ENCODE peak calls at places on chromosomes 5 and 9, in five cellular contexts. V, H, C, N and K are unnamed samples. For H3K27me3 and H3K36me3, the result is how much of the 10 kb centered on the place peaks cover.

GRCh38 chr5:36870399-36871040 is 6.0 kb upstream of the NIPBL start:
- DNase-seq in H (no peak), C (no peak), N (peak), V (peak), K (no peak)

GRCh38 chr9:71506821-71507220 is 261.5 kb downstream of the CEMIP2 start:
- DNase-seq in V (peak), N (peak), H (no peak), C (no peak), K (no peak)

GRCh38 chr5:133049726-133050048 is 2.1 kb upstream of the HSPA4 start:
- DNase-seq in V (no peak), N (no peak), H (no peak), C (no peak), K (no peak)

GRCh38 chr5:90134892-90135291 is 274.7 kb downstream of the CETN3 start:
- DNase-seq in H (no peak), N (peak), C (no peak), V (peak), K (no peak)

GRCh38 chr5:143678148-143678906 is 133.6 kb upstream of the HMHB1 start:
- DNase-seq in H (no peak), V (no peak), N (no peak), C (no peak), K (no peak)

GRCh38 chr5:125756456-125756855 is 666.8 kb upstream of the GRAMD2B start:
- DNase-seq in N (peak), H (no peak), C (no peak), V (peak), K (no peak)

GRCh38 chr5:173459225-173459624 is 131.0 kb upstream of the STC2 start:
- DNase-seq in C (peak), V (no peak), H (no peak), N (peak), K (no peak)

GRCh38 chr9:1222511-1222910 is 172.4 kb downstream of the DMRT2 start:
- DNase-seq in N (no peak), H (no peak), C (no peak), V (no peak), K (no peak)

GRCh38 chr5:75368391-75368790 is 31.4 kb downstream of the HMGCR start:
- DNase-seq in C (no peak), H (no peak), N (peak), V (no peak), K (no peak)

GRCh38 chr5:65924366-65925093 is 1.8 kb upstream of the ERBIN start:
- DNase-seq in V (no peak), C (no peak), H (no peak), N (no peak), K (no peak)

GRCh38 chr9:90936380-90936779 is 134.8 kb downstream of the SYK start:
- DNase-seq in C (no peak), V (no peak), N (no peak), H (no peak), K (no peak)

GRCh38 chr9:81596671-81597426 is 92.5 kb downstream of the TLE1 start:
- DNase-seq in V (no peak), C (no peak), N (peak), H (peak), K (no peak)

GRCh38 chr9:114894801-114895433 is 35.5 kb downstream of the TNFSF8 start:
- DNase-seq in N (peak), V (peak), H (peak), C (peak), K (no peak)

GRCh38 chr5:163434410-163434866 is 3.0 kb upstream of the CCNG1 start:
- DNase-seq in C (no peak), H (no peak), V (no peak), N (peak), K (peak)

GRCh38 chr5:149141224-149141956 is at the start of gene ABLIM3:
- DNase-seq in H (peak), V (peak), N (peak), C (no peak), K (peak)

GRCh38 chr9:3750311-3750710 is 224.5 kb upstream of the RFX3 start:
- DNase-seq in C (no peak), H (no peak), N (no peak), V (no peak), K (no peak)

GRCh38 chr9:3912260-3912659 is 386.5 kb upstream of the RFX3 start:
- DNase-seq in V (peak), C (no peak), N (peak), H (no peak), K (no peak)

GRCh38 chr5:73387630-73388370 is 60.8 kb downstream of the FOXD1 start:
- DNase-seq in C (no peak), H (no peak), V (no peak), N (no peak), K (no peak)

GRCh38 chr5:71475788-71476384 is 20.4 kb downstream of the BDP1 start:
- DNase-seq in H (no peak), C (no peak), N (peak), V (peak), K (no peak)

GRCh38 chr5:1277331-1277730 is 17.5 kb downstream of the TERT start:
- DNase-seq in C (no peak), H (no peak), V (no peak), N (no peak), K (no peak)

GRCh38 chr9:17776735-17777134 is 197.9 kb downstream of the SH3GL2 start:
- DNase-seq in N (peak), C (no peak), V (no peak), H (no peak), K (no peak)

GRCh38 chr5:159874308-159874707 is 42.0 kb upstream of the ADRA1B start:
- DNase-seq in V (no peak), C (no peak), H (no peak), N (no peak), K (no peak)

GRCh38 chr9:132241840-132242620 is 80.2 kb downstream of the NTNG2 start:
- DNase-seq in H (no peak), V (no peak), C (no peak), N (peak), K (no peak)

GRCh38 chr9:133133680-133134418 is 12.8 kb upstream of the RALGDS start:
- DNase-seq in C (peak), V (peak), N (peak), H (peak), K (peak)

GRCh38 chr9:38486837-38487236 is 62.6 kb upstream of the IGFBPL1 start:
- DNase-seq in N (no peak), H (peak), C (no peak), V (no peak), K (no peak)

GRCh38 chr9:74800226-74800625 is 87.5 kb downstream of the TRPM6 start:
- DNase-seq in N (no peak), V (no peak), H (no peak), C (peak), K (no peak)

GRCh38 chr5:58149345-58149744 is 310.5 kb downstream of the PLK2 start:
- DNase-seq in C (no peak), H (no peak), N (no peak), V (peak), K (no peak)

GRCh38 chr9:89493671-89494070 is 4.2 kb downstream of the SEMA4D start:
- DNase-seq in N (no peak), H (no peak), C (no peak), V (no peak), K (no peak)

GRCh38 chr5:150783422-150783928 is 4.9 kb downstream of the SMIM3 start:
- DNase-seq in H (peak), N (peak), C (no peak), V (peak), K (peak)

GRCh38 chr9:127918201-127919107 is 1.6 kb upstream of the ST6GALNAC4 start:
- DNase-seq in V (peak), N (peak), H (peak), C (peak), K (peak)

GRCh38 chr9:90204128-90204838 is 438.3 kb downstream of the DIRAS2 start:
- DNase-seq in N (no peak), V (no peak), C (no peak), H (no peak), K (no peak)

GRCh38 chr9:129213551-129213950 is 35.5 kb upstream of the IER5L start:
- DNase-seq in V (no peak), H (no peak), C (no peak), N (no peak), K (no peak)

GRCh38 chr5:177490311-177490991 is 7.0 kb downstream of the PDLIM7 start:
- DNase-seq in C (no peak), H (no peak), V (no peak), N (no peak), K (no peak)

GRCh38 chr9:130337318-130337717 is 71.8 kb downstream of the HMCN2 start:
- DNase-seq in N (no peak), H (no peak), C (no peak), V (no peak), K (no peak)

GRCh38 chr9:130341128-130341527 is 75.6 kb downstream of the HMCN2 start:
- DNase-seq in N (no peak), C (no peak), V (no peak), H (peak), K (no peak)

GRCh38 chr9:130336885-130337284 is 71.3 kb downstream of the HMCN2 start:
- DNase-seq in N (no peak), V (no peak), C (peak), H (no peak), K (no peak)

GRCh38 chr9:130337784-130338380 is 72.3 kb downstream of the HMCN2 start:
- DNase-seq in V (no peak), C (no peak), H (no peak), N (no peak), K (no peak)

DNA sequence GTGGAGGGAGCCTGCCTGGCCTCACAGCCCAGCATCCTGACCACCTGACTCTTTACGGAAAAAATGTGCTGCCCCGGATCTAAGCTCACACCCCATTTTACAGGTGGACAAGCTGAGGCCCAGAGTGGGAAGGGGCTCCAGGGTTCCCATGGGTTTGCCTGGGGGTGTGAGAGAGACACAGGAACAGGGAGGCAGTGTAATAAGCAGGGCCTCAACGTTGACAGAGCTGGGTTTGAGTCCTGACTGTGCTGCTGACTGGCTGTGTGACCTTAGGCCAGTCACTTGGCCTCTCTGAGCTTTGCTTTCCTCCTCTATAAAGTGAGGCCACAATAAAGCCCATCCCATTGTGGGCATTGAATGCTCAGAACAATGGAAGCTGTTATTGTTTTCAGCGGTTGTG is 73.7 kb downstream of the HMCN2 start:
- DNase-seq in N (no peak), H (no peak), V (no peak), C (no peak), K (no peak)
- H3K27me3 ChIP-seq in N (under half), H (under half), V (under half), C (under half), K (under half)

DNA sequence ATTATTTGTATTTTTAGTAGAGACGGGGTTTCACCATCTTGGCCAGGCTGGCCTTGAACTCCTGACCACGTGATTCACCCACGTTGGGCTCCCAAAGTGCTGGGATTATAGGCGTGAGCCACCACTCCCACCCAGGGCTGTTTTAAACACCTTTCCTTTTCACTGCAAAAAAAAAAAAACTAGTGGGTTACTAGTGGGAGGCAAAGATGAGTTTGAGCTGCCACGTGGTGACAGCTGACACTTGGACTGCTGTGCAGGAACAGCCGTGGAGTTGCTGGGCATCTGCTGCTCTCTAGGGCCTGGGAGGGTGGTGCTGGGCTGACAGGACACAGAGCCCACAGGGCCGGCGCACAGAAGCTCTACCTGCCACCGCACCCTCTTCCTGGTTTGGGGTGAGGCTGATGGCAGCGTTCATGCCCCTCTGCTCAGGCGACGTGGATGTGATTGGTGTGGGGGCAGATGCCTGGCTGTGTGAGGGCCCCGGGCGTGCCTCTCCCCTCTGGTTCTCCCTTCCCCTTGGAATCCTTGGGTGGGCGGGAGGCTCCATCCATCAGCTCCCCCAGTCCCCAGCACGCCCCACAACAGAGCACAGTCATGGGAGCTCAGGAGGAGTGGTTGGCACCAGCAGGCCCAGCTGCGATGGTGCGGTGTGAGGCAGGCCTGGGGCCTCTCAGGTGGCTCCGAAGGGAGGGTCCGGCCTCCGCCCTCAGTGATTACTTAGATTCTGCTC is 16.9 kb downstream of the RABL6 start:
- DNase-seq in N (no peak), V (no peak), H (no peak), C (no peak), K (no peak)
- H3K36me3 ChIP-seq in N (under half), V (under half), H (half or more), C (under half), K (half or more)

GRCh38 chr9:131019387-131020239 is 10.6 kb downstream of the LAMC3 start:
- DNase-seq in C (no peak), H (no peak), V (peak), N (no peak), K (no peak)

GRCh38 chr9:131020862-131021261 is 11.9 kb downstream of the LAMC3 start:
- DNase-seq in N (peak), H (no peak), C (no peak), V (no peak), K (no peak)

GRCh38 chr9:131020388-131020787 is 11.4 kb downstream of the LAMC3 start:
- DNase-seq in V (peak), H (no peak), C (no peak), N (peak), K (no peak)

GRCh38 chr9:131017067-131017466 is 8.1 kb downstream of the LAMC3 start:
- DNase-seq in H (peak), V (peak), N (no peak), C (no peak), K (no peak)

GRCh38 chr9:131018621-131019020 is 9.6 kb downstream of the LAMC3 start:
- DNase-seq in V (no peak), H (peak), C (no peak), N (no peak), K (no peak)
- H3K27me3 ChIP-seq in V (under half), H (under half), C (under half), N (under half), K (under half)

GRCh38 chr5:10892911-10893215 is 131.8 kb upstream of the DAP start:
- DNase-seq in N (no peak), V (no peak), C (no peak), H (no peak), K (no peak)
- H3K36me3 ChIP-seq in N (under half), V (under half), C (under half), H (under half), K (under half)